ENCODE peak calls at places on chromosomes 11 and 22, in four cellular contexts. X, T, P and J are unnamed samples.

GRCh38 chr22:37126882-37127281 is 17.4 kb upstream of the TMPRSS6 start:
- DNase-seq in X (no peak), T (no peak), P (no peak), J (no peak)

GRCh38 chr11:130480721-130481140 is 32.3 kb downstream of the ADAMTS15 start:
- DNase-seq in X (no peak), T (no peak), P (no peak), J (peak)

GRCh38 chr11:41189711-41190477 is 269.6 kb downstream of the LRRC4C start:
- DNase-seq in X (no peak), T (no peak), P (peak), J (no peak)

GRCh38 chr11:121930004-121930965 is 185.7 kb downstream of the BLID start:
- DNase-seq in X (no peak), T (no peak), P (no peak), J (peak)

GRCh38 chr22:27892064-27892463 is 27.0 kb downstream of the PITPNB start:
- DNase-seq in X (no peak), T (no peak), P (no peak), J (no peak)

GRCh38 chr11:133913761-133914160 is 43.0 kb downstream of the IGSF9B start:
- DNase-seq in X (no peak), T (no peak), P (no peak), J (no peak)

GRCh38 chr11:14809466-14809865 is 82.6 kb downstream of the CYP2R1 start:
- DNase-seq in X (no peak), T (no peak), P (no peak), J (peak)

GRCh38 chr11:47348859-47349258 is 3.6 kb downstream of the MYBPC3 start:
- DNase-seq in X (no peak), T (peak), P (peak), J (peak)

GRCh38 chr11:80122211-80122610 is 681.4 kb upstream of the TENM4 start:
- DNase-seq in X (no peak), T (no peak), P (no peak), J (no peak)

GRCh38 chr11:125088576-125089455 is 22.6 kb downstream of the TMEM218 start:
- DNase-seq in X (no peak), T (no peak), P (no peak), J (no peak)

GRCh38 chr22:40044102-40044869 is 49.5 kb downstream of the FAM83F start:
- DNase-seq in X (peak), T (peak), P (peak), J (peak)

GRCh38 chr11:127931811-127932210 is 655.5 kb downstream of the ETS1 start:
- DNase-seq in X (no peak), T (no peak), P (no peak), J (no peak)

GRCh38 chr11:104361975-104362374 is 198.0 kb upstream of the PDGFD start:
- DNase-seq in X (no peak), T (no peak), P (no peak), J (no peak)

GRCh38 chr11:65087216-65087615 is 3.2 kb downstream of the ZFPL1 start:
- DNase-seq in X (no peak), T (no peak), P (no peak), J (no peak)
- TF ChIP-seq MAZ in X (no peak), T (no peak), P (no peak), J (no peak)

GRCh38 chr11:116078101-116078561 is 573.9 kb upstream of the CADM1 start:
- DNase-seq in X (no peak), T (no peak), P (peak), J (peak)
- TF ChIP-seq MAZ in X (no peak), T (no peak), P (no peak), J (no peak)

DNA sequence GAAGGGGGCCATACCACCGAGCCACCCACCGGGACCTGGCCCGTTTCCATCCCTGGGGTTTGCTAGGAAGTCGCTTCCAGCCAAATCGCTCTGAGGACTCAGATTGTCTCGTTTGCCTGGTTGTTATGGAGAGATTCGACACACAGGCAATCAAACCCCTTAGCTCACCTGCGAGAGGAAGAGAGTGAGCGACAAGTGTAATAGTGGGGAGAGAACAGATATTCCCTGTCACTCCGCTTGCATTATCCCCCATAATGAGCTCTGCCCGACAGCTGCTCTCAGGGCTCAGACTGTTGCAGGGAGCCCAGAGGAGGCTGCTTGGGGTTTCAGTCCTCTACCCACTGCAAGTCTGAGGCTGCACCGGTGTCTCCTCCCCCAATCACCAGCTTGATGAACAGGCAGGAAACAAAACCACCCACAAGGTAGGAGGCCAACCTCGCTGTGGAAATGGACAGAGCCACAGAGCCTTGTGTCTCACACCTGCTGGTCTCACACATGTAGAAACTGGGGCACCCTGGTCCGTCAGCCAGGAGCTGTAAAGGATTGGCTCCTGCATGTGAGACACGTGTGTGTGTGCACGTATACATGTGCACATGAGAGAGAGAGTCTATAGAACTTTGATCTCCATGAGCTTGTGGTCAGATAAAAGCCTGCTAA is 351.1 kb downstream of the BUD13 start:
- DNase-seq in X (no peak), T (no peak), P (no peak), J (no peak)
- TF ChIP-seq MAZ in X (no peak), T (no peak), P (no peak), J (no peak)

DNA sequence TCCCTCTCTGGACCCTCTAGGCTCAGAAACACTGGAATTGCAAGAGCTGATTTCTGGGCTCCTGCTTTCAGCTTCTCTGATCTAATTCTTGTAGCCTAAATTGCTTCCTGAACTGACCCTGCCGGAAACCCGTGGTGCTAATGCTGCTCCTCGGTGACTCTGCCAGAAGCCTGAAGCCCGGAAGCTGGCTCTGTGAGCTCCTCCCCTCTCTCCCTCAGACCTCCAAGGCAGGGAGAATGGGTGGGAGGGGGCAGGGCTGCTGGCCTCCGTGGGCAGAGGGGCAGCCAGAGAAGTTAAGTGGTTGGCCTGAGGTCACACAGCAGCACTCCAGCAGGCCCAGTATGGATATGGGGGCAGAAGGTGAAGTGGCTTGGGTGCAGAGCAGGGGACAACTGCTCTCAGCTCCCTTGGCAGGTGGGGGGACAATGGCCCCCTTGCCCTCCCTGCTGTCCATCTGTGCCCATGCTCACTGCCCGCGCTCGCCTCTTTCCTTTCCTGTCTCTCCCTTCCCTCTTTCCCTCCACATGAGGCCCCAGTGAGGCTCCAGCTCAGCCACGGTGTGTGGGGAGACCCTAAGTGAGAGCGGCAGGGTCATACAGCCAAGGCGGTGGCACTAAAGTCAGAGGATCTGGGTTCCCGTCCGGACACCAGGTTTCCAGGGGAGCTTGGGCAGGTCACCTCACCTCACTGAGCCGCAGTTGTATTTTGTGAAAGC is 16.2 kb downstream of the CAPN5 start:
- DNase-seq in X (no peak), T (no peak), P (no peak), J (peak)
- TF ChIP-seq MAZ in X (no peak), T (no peak), P (no peak), J (no peak)